ENCODE peak calls at places on chromosomes 1 and 21, in eight cellular contexts. B is transverse colon, D is heart left ventricle, K is sigmoid colon, E is prostate gland, A is lower leg skin, N is ovary, V is uterus. S is an unnamed sample.

GRCh38 chr1:245585252-245585959 is 430.6 kb downstream of the KIF26B start:
- DNase-seq in B (no peak), D (no peak), K (no peak), E (no peak), A (no peak), N (no peak), V (no peak), S (no peak)

GRCh38 chr1:64392109-64392508 is 77.8 kb upstream of the CACHD1 start:
- DNase-seq in B (no peak), D (no peak), K (no peak), E (no peak), A (no peak), N (no peak), V (no peak), S (no peak)

GRCh38 chr1:175338447-175339135 is 146.0 kb upstream of the KIAA0040 start:
- DNase-seq in B (peak; percentile 25), D (no peak), K (no peak), E (no peak), A (no peak), N (no peak), V (no peak), S (no peak)

GRCh38 chr1:240194120-240194519 is 102.4 kb downstream of the FMN2 start:
- DNase-seq in B (peak; percentile 21), D (no peak), K (peak; percentile 80), E (no peak), A (no peak), N (no peak), V (peak; percentile 72), S (no peak)

GRCh38 chr1:81569761-81570160 is 231.0 kb upstream of the ADGRL2 start:
- DNase-seq in B (no peak), D (no peak), K (no peak), E (no peak), A (no peak), N (no peak), V (no peak), S (no peak)

GRCh38 chr1:119884700-119885099 is 11.6 kb downstream of the ADAM30 start:
- DNase-seq in B (no peak), D (no peak), K (no peak), E (no peak), A (no peak), N (no peak), V (no peak), S (no peak)

GRCh38 chr1:85374160-85374559 is 90.8 kb downstream of the DDAH1 start:
- DNase-seq in B (no peak), D (no peak), K (no peak), E (no peak), A (no peak), N (no peak), V (no peak), S (no peak)

GRCh38 chr1:204098683-204099082 is 25.8 kb downstream of the SOX13 start:
- DNase-seq in B (no peak), D (no peak), K (no peak), E (no peak), A (no peak), N (no peak), V (no peak), S (no peak)

GRCh38 chr1:24586970-24587820 is 31.3 kb downstream of the NCMAP start:
- DNase-seq in B (peak; percentile 39), D (no peak), K (no peak), E (peak; percentile 65), A (peak; percentile 29), N (no peak), V (no peak), S (no peak)

DNA sequence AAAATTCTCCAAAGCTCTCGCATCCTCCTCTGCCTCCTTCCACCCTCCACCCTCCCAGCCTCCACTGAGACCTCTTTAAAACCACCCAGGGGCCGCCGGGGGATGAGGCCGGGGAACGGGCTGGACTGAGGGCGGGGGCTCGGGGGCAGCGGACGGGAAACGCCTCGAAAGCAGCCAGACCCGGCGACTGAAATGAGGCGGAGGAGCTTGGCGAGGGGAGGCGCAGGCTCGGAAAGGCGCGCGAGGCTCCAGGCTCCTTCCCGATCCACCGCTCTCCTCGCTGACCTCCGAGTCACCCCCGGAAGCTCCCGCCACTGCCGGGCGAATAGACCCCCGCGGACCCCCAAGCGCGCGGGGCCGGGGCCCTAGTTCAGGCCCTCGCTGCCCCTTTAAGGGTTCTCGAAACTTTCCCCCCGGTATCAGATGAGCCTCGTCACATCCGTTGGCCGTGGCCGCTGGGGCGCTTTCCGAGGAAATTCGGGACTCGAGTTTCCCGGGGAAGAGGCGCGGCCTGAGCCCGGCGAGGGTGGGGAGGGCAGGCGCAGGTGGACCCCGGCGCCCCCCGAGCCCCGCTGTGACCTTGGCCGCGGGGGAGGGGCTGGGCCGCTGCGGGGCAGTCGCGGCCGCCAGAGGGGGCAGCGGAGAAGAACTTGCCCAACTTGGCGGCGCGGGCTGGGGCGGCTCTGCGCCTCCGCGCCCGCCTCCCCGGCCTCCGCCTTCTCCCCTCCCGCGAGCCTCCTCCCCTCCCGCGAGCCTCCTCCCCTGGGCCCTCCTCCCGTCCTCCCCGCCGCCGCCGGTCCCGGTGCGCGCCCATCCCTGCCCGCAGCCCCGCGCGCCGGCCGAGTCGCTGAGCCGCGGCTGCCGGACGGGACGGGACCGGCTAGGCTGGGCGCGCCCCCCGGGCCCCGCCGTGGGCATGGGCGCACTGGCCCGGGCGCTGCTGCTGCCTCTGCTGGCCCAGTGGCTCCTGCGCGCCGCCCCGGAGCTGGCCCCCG is at the start of gene BACE2:
- DNase-seq in B (peak; percentile 87), D (peak; percentile 88), K (peak; percentile 93), E (peak; percentile 89), A (peak; percentile 72), N (peak; percentile 80), V (peak; percentile 83), S (no peak)
- TF ChIP-seq CTCF in B (peak; percentile 46), D (peak; percentile 65), K (peak; percentile 31), E (peak; percentile 74), A (no peak), N (peak; percentile 72), V (peak; percentile 82), S (peak; percentile 64)

GRCh38 chr21:41368361-41369104 is 6.7 kb downstream of the MX2 start:
- DNase-seq in B (no peak), D (no peak), K (peak; percentile 61), E (no peak), A (no peak), N (no peak), V (no peak), S (no peak)

GRCh38 chr21:41370840-41371697 is 9.2 kb downstream of the MX2 start:
- DNase-seq in B (no peak), D (no peak), K (peak; percentile 51), E (no peak), A (no peak), N (no peak), V (peak; percentile 8), S (no peak)

GRCh38 chr21:41371698-41372030 is 9.8 kb downstream of the MX2 start:
- DNase-seq in B (no peak), D (no peak), K (no peak), E (no peak), A (no peak), N (no peak), V (no peak), S (no peak)

GRCh38 chr21:41369105-41369914 is 7.5 kb downstream of the MX2 start:
- DNase-seq in B (no peak), D (peak; percentile 60), K (peak; percentile 69), E (no peak), A (no peak), N (peak; percentile 41), V (no peak), S (no peak)

DNA sequence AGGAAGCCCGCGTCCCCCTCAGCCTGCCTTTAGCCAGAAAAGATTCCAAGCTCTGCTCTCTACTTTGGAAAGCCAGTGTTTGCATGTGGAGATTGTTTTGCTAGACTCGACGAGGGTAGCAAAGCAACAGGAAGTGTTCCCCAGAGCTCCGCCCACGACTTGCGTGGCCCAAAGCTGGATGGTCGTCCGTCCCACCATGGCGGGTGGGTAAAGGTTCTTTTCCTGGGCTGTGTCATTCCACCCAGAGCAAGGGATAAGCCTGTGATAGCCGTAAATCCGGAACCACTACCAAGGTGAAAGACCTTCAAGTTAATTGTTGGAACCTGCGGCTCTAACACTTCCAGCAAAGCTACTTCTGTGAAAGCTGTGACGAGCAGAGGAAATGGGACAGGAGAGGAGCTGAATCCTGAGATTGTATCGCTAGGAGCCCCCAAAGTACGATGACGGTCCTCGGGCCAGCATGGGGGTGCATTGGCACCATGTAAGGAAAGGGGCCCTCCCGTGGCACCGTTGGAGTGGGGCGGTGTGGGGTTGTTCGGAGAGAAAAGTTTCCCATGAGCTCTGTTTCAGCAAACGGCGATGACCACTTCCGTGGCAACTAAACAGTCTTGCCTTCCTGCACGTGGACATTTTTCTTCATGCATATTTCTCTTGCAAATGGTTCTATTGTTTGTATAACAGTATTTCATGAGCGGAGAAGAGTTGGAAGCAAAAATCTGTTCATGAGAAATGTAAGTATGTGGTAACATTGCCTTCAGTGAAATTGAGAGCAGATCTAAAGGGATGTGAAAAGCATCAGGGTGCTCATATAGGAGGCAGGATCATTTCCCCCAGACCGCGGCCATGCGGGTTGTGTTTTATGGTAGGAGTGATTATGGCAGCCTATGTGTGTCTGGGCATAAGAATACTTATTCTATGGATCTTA is 8.3 kb downstream of the MX2 start:
- DNase-seq in B (no peak), D (no peak), K (peak; percentile 48), E (no peak), A (no peak), N (no peak), V (peak; percentile 11), S (no peak)
- TF ChIP-seq POLR2A in B (no peak), D (no peak), K (no peak), E (no peak), A (no peak), N (no peak), V (no peak), S (no peak)

DNA sequence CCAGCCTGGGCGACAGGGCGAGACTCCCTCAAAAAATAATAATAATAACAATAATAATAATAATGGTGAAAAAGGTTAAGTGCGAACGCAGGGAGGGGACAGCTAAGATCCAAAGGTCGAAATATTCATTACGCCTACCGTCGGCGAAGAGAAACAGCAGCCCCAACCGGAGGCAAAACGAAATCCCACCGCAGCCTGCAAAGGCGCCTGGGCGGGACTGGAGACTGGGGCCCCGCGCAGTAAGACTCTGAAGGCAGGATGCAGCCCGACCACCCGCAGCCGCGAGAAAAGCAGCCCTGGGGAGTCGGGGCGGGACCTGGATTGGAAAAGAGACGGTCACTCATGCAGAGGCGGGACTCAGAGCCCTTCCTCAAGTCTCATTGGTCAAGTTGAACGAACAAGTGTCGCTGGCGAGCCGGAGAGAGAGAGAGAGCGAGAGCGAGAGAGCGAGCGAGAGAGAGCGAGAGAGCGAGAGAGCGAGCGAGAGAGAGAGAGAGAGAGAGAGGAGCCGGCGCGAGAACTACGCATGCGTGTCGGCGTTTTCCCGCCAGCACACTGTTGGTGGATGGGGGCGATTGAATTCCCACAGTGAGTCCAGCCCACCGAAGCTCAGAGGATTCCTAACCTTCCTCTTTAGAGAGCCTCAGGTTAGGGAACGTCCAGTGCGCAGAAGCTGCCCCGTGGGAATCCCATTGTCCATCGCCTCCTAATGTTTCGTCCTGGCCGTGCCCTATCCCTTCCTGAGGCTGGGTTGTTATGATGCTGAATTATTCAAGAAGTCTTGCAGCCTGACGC is 10.7 kb downstream of the ENTREP3 start:
- DNase-seq in B (peak; percentile 97), D (peak; percentile 98), K (peak; percentile 100), E (peak; percentile 96), A (peak; percentile 98), N (peak; percentile 97), V (peak; percentile 99), S (no peak)
- TF ChIP-seq CTCF in B (peak; percentile 27), D (peak; percentile 27), K (peak; percentile 94), E (peak; percentile 97), A (peak; percentile 98), N (peak; percentile 99), V (peak; percentile 100), S (no peak)

DNA sequence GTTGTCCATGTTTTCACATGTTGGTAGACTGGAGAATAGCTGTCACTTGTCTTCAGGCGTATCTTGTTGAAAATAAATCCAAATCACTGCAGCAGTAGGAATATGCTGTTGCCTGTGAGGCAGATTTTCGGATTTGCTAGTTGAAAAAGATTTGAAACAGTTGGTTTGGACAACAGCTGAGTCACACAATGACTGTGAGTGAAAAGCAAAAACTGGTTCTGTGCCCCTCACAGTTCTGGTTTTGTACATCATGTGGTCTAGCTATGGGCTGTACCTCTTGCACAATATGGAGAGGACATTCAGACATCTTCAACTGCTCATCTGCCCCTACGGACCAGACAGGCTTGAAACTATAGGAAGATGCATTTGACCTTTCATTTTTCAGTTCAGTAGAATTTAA is 1.8 kb downstream of the ARF1 start:
- DNase-seq in B (no peak), D (no peak), K (no peak), E (no peak), A (peak; percentile 51), N (no peak), V (no peak), S (no peak)
- TF ChIP-seq POLR2A in B (no peak), D (no peak), K (no peak), E (peak; percentile 20), A (no peak), N (no peak), V (no peak), S (no peak)